ENCODE peak calls at places on chromosomes 13 and 19, in eight cellular contexts. A is choroid plexus epithelial cell, N is NCI-H345, U is nephron progenitor cell, R is RPMI7951, T is epithelial cell of esophagus, J is NCI-H2171 treated with DMSO at 0.1 percent for 48 hours, W is LoVo. C is an unnamed sample.

GRCh38 chr19:1259206-1259872 is 9.8 kb upstream of the CIRBP start:
- DNase-seq in U (peak), W (peak), N (no peak), R (peak), T (peak), J (no peak), A (peak), C (peak)

GRCh38 chr19:34979819-34980640 is 16.0 kb upstream of the ZNF792 start:
- DNase-seq in U (no peak), A (no peak), J (no peak), T (no peak), W (no peak), N (no peak), R (no peak), C (no peak)

GRCh38 chr13:106034201-106034600 is 501.3 kb downstream of the EFNB2 start:
- DNase-seq in A (no peak), W (no peak), J (no peak), N (no peak), R (peak), U (no peak), T (no peak), C (no peak)

GRCh38 chr19:7550987-7551761 is 15.7 kb downstream of the PNPLA6 start:
- DNase-seq in R (peak), W (no peak), N (peak), A (peak), U (peak), J (peak), T (peak), C (no peak)

GRCh38 chr19:54873990-54874389 is at the start of gene FCAR:
- DNase-seq in U (no peak), J (no peak), A (no peak), W (no peak), R (no peak), N (no peak), T (no peak), C (no peak)

GRCh38 chr19:679418-680286 is 3.5 kb downstream of the FSTL3 start:
- DNase-seq in W (peak), R (peak), A (peak), T (peak), J (peak), U (peak), N (peak), C (peak)

GRCh38 chr13:110179116-110179857 is 127.7 kb downstream of the COL4A1 start:
- DNase-seq in T (no peak), R (no peak), U (no peak), N (no peak), W (no peak), J (no peak), A (no peak), C (no peak)

GRCh38 chr13:105346141-105346766 is 1189.2 kb downstream of the EFNB2 start:
- DNase-seq in N (no peak), J (no peak), T (peak), A (peak), W (peak), U (no peak), R (peak), C (no peak)

GRCh38 chr13:25042141-25042540 is 53.8 kb upstream of the PABPC3 start:
- DNase-seq in A (no peak), T (no peak), R (no peak), J (no peak), N (no peak), W (no peak), U (no peak), C (no peak)

GRCh38 chr13:25973085-25973484 is 78.7 kb downstream of the SHISA2 start:
- DNase-seq in W (no peak), R (no peak), J (peak), U (peak), T (no peak), N (no peak), A (no peak), C (no peak)

GRCh38 chr19:35355851-35356460 is 2.3 kb upstream of the FFAR3 start:
- DNase-seq in N (no peak), T (no peak), A (peak), J (no peak), W (no peak), U (no peak), R (no peak), C (no peak)

GRCh38 chr19:8206147-8207087 is 2.8 kb upstream of the CERS4 start:
- DNase-seq in W (no peak), T (no peak), R (no peak), U (no peak), J (no peak), A (no peak), N (peak), C (no peak)

GRCh38 chr19:41479757-41480191 is 36.8 kb downstream of the ERICH4 start:
- DNase-seq in W (peak), T (peak), R (peak), N (no peak), J (peak), U (no peak), A (no peak), C (no peak)

GRCh38 chr19:35882074-35882832 is 13.9 kb downstream of the APLP1 start:
- DNase-seq in U (no peak), R (peak), N (peak), W (peak), T (peak), J (peak), A (peak), C (peak)

GRCh38 chr13:39665763-39666162 is 10.3 kb downstream of the COG6 start:
- DNase-seq in W (no peak), T (no peak), U (no peak), J (no peak), N (no peak), R (no peak), A (no peak), C (no peak)

GRCh38 chr13:114282143-114282685 is 813 bp downstream of the UPF3A start:
- DNase-seq in R (no peak), T (no peak), J (no peak), U (peak), N (peak), W (peak), A (no peak), C (peak)

GRCh38 chr19:28941833-28942232 is 271.1 kb downstream of the UQCRFS1 start:
- DNase-seq in T (no peak), A (no peak), W (no peak), N (no peak), U (no peak), J (no peak), R (no peak), C (no peak)

GRCh38 chr19:2495130-2495641 is 19.3 kb downstream of the GADD45B start:
- DNase-seq in A (peak), J (no peak), W (peak), U (no peak), R (peak), N (peak), T (peak), C (peak)

GRCh38 chr13:93847162-93847561 is 620.6 kb downstream of the GPC6 start:
- DNase-seq in W (no peak), R (peak), T (peak), A (peak), N (no peak), U (no peak), J (no peak), C (no peak)

C was measured in Calu3.